ENCODE peak calls at places on chromosomes 12 and 14, in nine cellular contexts. G, R, D, S, J, A, Q, V and U are unnamed samples.

GRCh38 chr14:76203086-76204001 is 51.6 kb downstream of the GPATCH2L start:
- DNase-seq in G (peak), R (peak), D (no peak), S (peak), J (peak), A (no peak), Q (peak), V (peak), U (peak)

GRCh38 chr14:45065951-45066350 is 18.0 kb upstream of the PRPF39 start:
- DNase-seq in G (no peak), R (no peak), D (no peak), S (no peak), J (no peak), A (no peak), Q (no peak), V (no peak), U (no peak)

GRCh38 chr12:96985515-96986362 is 78.7 kb downstream of the NEDD1 start:
- DNase-seq in G (peak), R (no peak), D (peak), S (peak), J (no peak), A (no peak), Q (no peak), V (no peak), U (peak)

GRCh38 chr14:28652782-28653181 is 113.8 kb upstream of the FOXG1 start:
- DNase-seq in G (no peak), R (peak), D (no peak), S (peak), J (peak), A (no peak), Q (peak), V (peak), U (no peak)

GRCh38 chr14:50410921-50411320 is 14.2 kb upstream of the CDKL1 start:
- DNase-seq in G (no peak), R (peak), D (no peak), S (no peak), J (peak), A (no peak), Q (no peak), V (peak), U (no peak)

GRCh38 chr12:87518508-87518907 is 510.7 kb downstream of the C12orf50 start:
- DNase-seq in G (no peak), R (peak), D (no peak), S (peak), J (peak), A (no peak), Q (no peak), V (peak), U (no peak)

GRCh38 chr12:116693259-116694227 is 44.3 kb downstream of the SPRING1 start:
- DNase-seq in G (no peak), R (no peak), D (no peak), S (no peak), J (no peak), A (no peak), Q (no peak), V (no peak), U (no peak)

GRCh38 chr14:74614508-74615495 is 2.8 kb upstream of the LTBP2 start:
- DNase-seq in G (no peak), R (no peak), D (no peak), S (no peak), J (no peak), A (no peak), Q (no peak), V (peak), U (peak)

GRCh38 chr14:64773046-64773445 is 68.8 kb downstream of the PLEKHG3 start:
- DNase-seq in G (no peak), R (no peak), D (no peak), S (no peak), J (no peak), A (no peak), Q (no peak), V (no peak), U (no peak)

GRCh38 chr12:53482626-53483165 is 16.6 kb downstream of the MAP3K12 start:
- DNase-seq in G (no peak), R (no peak), D (no peak), S (no peak), J (no peak), A (no peak), Q (no peak), V (no peak), U (no peak)

GRCh38 chr12:2376855-2377657 is 324.3 kb downstream of the CACNA1C start:
- DNase-seq in G (no peak), R (no peak), D (no peak), S (no peak), J (no peak), A (no peak), Q (no peak), V (no peak), U (no peak)

GRCh38 chr14:99725774-99726537 is 41.9 kb downstream of the CYP46A1 start:
- DNase-seq in G (no peak), R (no peak), D (no peak), S (no peak), J (no peak), A (no peak), Q (no peak), V (no peak), U (no peak)

GRCh38 chr12:8609061-8609570 is 3.5 kb downstream of the AICDA start:
- DNase-seq in G (peak), R (peak), D (no peak), S (peak), J (peak), A (no peak), Q (peak), V (peak), U (peak)

GRCh38 chr12:124621296-124621660 is 53.9 kb upstream of the NCOR2 start:
- DNase-seq in G (no peak), R (peak), D (no peak), S (peak), J (peak), A (peak), Q (no peak), V (no peak), U (no peak)

GRCh38 chr12:70948976-70949336 is 28.4 kb upstream of the PTPRR start:
- DNase-seq in G (no peak), R (peak), D (no peak), S (no peak), J (no peak), A (no peak), Q (no peak), V (peak), U (no peak)

GRCh38 chr14:64880382-64881121 is 845 bp upstream of the SPTB start:
- DNase-seq in G (peak), R (no peak), D (peak), S (peak), J (no peak), A (peak), Q (no peak), V (no peak), U (peak)

GRCh38 chr12:57477710-57478681 is 1.7 kb downstream of the ARHGAP9 start:
- DNase-seq in G (no peak), R (no peak), D (no peak), S (no peak), J (no peak), A (no peak), Q (no peak), V (peak), U (peak)

GRCh38 chr14:47678157-47678556 is 2.8 kb upstream of the MDGA2 start:
- DNase-seq in G (no peak), R (no peak), D (no peak), S (no peak), J (no peak), A (no peak), Q (no peak), V (no peak), U (no peak)

DNA sequence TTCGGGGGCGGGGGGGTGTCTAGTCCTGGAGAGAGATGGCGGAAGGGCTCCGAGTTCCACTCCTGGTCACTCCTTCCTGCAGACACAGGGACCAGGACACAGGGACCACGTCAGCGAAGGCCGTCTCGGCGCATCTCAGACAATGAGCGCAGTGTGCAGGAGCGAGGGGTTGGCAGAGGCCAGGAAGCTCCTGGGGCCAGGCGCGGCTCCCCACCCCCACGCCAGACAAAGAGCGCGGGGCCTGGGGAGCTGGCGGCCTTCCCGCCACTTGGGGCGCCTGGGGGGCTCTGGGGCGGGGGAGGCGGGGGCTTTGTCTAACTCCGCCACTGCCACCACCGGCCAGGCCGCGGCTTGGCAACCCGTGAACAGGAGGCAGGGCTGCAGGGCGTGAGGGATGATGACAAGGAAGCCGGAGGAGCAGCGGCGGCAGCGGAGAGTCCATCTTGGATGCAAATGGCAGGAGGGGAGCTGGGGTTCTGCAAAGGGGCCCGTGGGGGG is 2.2 kb downstream of the CDK2AP1 start:
- DNase-seq in G (no peak), R (peak), D (no peak), S (no peak), J (peak), A (peak), Q (no peak), V (peak), U (peak)
- TF ChIP-seq CTCF in G (no peak), R (no peak), D (no peak), S (no peak), J (no peak), A (no peak), Q (no peak), V (no peak), U (no peak)

DNA sequence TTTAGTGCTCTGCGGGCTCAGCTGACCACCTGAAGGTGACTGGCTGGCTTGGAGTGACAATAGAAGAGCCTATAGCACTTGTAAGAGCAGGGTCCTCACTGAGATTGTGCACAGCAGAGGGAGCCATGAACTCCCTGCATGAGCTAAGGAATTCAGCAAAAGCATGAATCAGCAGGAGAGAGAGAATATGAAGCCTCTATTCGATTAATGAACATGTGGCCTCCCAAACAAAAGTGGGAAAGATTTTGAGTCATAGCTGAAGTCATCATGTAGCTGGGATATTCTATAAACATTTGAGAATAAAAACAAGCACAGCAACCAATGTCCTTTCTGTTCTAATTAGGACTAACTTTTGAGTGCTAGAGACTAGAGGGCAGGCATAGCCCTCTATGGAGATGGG is 626.6 kb downstream of the DIO2 start:
- DNase-seq in G (peak), R (peak), D (no peak), S (no peak), J (peak), A (no peak), Q (no peak), V (peak), U (no peak)
- TF ChIP-seq CTCF in G (no peak), R (peak), D (no peak), S (no peak), J (peak), A (no peak), Q (no peak), V (peak), U (no peak)

DNA sequence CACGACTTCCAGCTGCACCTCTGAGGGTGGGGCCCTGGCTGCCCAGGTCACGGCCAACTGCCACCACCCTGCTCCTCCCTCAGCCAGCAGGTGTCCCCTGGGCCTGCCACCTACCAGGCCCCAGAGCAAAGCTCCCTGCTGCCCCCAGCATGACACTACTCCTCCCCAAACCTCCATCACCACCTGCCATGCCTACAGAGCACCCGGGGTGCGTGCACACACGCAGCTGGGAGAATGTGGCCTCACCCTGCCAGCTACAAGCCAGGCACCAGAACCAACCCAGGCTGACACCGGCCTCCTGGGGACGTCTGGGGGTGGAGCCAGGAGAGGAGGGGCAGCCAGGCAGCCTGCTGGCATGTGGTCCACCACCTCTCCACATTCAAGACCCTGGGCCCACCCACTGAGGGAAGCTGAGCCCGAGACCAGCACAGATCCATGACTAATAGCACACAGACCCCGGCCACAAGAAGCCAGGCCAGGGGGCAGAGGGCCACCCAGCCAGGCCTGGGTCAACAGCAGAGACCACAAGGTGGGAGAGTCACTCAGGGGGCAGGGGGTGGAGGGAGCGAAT is 3.4 kb downstream of the JAG2 start:
- DNase-seq in G (peak), R (no peak), D (no peak), S (no peak), J (no peak), A (no peak), Q (no peak), V (no peak), U (no peak)
- TF ChIP-seq CTCF in G (no peak), R (no peak), D (no peak), S (no peak), J (no peak), A (no peak), Q (no peak), V (no peak), U (no peak)

DNA sequence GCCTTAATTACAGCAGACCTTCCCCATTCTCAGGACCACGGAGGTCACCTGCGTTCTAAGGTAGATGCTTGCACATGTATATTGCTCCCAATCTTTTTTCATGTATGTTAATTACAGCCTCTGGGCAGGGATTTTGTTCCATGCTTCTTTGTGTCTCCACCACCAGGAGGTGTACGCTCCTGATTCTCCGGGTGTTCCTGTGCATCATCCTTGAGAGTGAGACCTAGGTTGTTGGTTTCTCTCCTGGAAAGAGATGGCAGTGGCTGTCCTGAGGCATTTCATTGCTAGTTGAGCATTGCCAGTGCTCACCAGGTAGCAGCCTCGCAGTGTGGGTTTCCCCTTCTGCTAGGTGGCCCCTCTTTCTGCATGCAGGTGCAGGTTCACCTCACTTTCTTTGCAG is 52.8 kb downstream of the KCNK13 start:
- DNase-seq in G (no peak), R (no peak), D (no peak), S (no peak), J (no peak), A (no peak), Q (no peak), V (no peak), U (no peak)
- TF ChIP-seq CTCF in G (no peak), R (no peak), D (no peak), S (no peak), J (no peak), A (peak), Q (peak), V (peak), U (no peak)

DNA sequence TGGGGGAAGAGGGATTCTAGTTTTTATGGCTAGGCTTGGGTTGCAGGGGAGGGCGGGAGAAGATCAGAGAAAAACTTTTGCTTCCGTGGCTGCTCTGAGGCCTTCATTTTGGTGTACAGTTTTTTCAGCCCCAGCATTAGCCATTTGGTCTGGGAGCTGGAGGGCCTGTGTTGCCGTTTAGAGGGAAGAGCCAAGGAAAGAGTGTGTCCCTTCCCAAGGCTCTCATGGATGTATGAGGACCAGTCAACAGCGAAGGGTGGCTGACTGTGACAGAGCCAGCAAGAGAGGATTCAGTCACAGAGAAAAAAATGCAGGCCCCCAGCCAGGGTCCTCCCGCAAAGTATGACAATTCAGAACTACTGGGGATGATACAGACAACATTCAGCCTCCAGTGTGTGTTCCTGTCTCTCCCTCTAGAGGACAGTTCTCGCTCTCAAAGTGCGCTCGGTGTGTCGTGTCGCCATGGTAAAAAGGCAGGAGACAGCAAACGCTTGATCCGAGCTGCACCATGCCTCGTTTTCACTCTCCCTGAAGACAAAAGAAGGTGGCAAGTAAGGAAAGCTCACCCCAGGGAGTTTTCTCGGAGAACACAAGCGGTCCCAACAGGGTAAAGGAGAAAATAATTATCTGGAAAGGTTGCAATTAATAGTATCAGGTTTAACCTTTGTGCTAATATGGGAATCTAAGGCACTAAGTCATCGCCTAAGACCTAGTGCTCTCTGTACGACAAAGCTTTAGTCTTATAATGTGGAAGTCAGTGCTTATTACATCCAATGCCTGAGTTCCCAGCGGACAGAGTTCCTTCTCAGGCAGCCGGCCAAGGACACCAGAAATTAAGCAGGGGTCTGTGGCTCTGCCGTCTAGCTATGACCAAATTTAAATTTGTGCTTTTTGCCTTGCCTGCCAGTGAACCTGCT is 157.3 kb upstream of the PLXNC1 start:
- DNase-seq in G (no peak), R (peak), D (no peak), S (no peak), J (peak), A (peak), Q (no peak), V (peak), U (no peak)
- TF ChIP-seq CTCF in G (no peak), R (peak), D (no peak), S (no peak), J (peak), A (peak), Q (peak), V (peak), U (no peak)

GRCh38 chr12:51372021-51372420 is 19.2 kb downstream of the GALNT6 start:
- DNase-seq in G (no peak), R (no peak), D (no peak), S (no peak), J (no peak), A (no peak), Q (no peak), V (no peak), U (no peak)
- TF ChIP-seq CTCF in G (no peak), R (no peak), D (no peak), S (no peak), J (no peak), A (no peak), Q (no peak), V (no peak), U (no peak)

GRCh38 chr12:52023976-52024688 is 17.4 kb downstream of the TAMALIN start:
- DNase-seq in G (no peak), R (no peak), D (no peak), S (no peak), J (no peak), A (no peak), Q (no peak), V (no peak), U (no peak)
- TF ChIP-seq CTCF in G (no peak), R (no peak), D (peak), S (peak), J (no peak), A (peak), Q (no peak), V (no peak), U (no peak)